ENCODE peak calls at places on chromosomes 12 and 14, in ten cellular contexts. One of them, this sample, is unnamed.

GRCh38 chr14:69170848-69171247 is 17.9 kb upstream of the DCAF5 start:
- DNase-seq in right atrium auricular region: no peak
- DNase-seq in type B pancreatic cell: no peak
- DNase-seq in Calu3: no peak
- DNase-seq in AG09319: no peak
- DNase-seq in fibroblast of mammary gland: no peak
- DNase-seq in HFF-Myc: no peak
- DNase-seq in PC-3: peak; percentile 50
- DNase-seq in LNCaP clone FGC: no peak
- DNase-seq in endothelial cell: no peak
- DNase-seq in this sample: peak; percentile 18

GRCh38 chr14:89540830-89541470 is 123.9 kb upstream of the FOXN3 start:
- DNase-seq in endothelial cell: no peak
- DNase-seq in Calu3: no peak
- DNase-seq in AG09319: no peak
- DNase-seq in PC-3: peak; percentile 72
- DNase-seq in HFF-Myc: peak; percentile 35
- DNase-seq in type B pancreatic cell: no peak
- DNase-seq in fibroblast of mammary gland: peak; percentile 84
- DNase-seq in LNCaP clone FGC: no peak
- DNase-seq in right atrium auricular region: no peak
- DNase-seq in this sample: peak; percentile 29

GRCh38 chr14:25400607-25401206 is 350.8 kb upstream of the STXBP6 start:
- DNase-seq in PC-3: peak; percentile 64
- DNase-seq in Calu3: peak; percentile 40
- DNase-seq in type B pancreatic cell: no peak
- DNase-seq in fibroblast of mammary gland: peak; percentile 58
- DNase-seq in LNCaP clone FGC: no peak
- DNase-seq in HFF-Myc: peak; percentile 30
- DNase-seq in right atrium auricular region: peak; percentile 72
- DNase-seq in AG09319: no peak
- DNase-seq in endothelial cell: peak; percentile 57
- DNase-seq in this sample: peak; percentile 1

GRCh38 chr12:56677680-56678079 is 10.4 kb downstream of the PTGES3 start:
- DNase-seq in fibroblast of mammary gland: no peak
- DNase-seq in endothelial cell: no peak
- DNase-seq in right atrium auricular region: peak; percentile 16
- DNase-seq in LNCaP clone FGC: no peak
- DNase-seq in HFF-Myc: no peak
- DNase-seq in PC-3: no peak
- DNase-seq in type B pancreatic cell: no peak
- DNase-seq in Calu3: no peak
- DNase-seq in AG09319: no peak
- DNase-seq in this sample: no peak

GRCh38 chr14:38882533-38882932 is 220.5 kb downstream of the SEC23A start:
- DNase-seq in endothelial cell: no peak
- DNase-seq in Calu3: no peak
- DNase-seq in HFF-Myc: peak; percentile 11
- DNase-seq in fibroblast of mammary gland: peak; percentile 27
- DNase-seq in type B pancreatic cell: no peak
- DNase-seq in PC-3: peak; percentile 43
- DNase-seq in AG09319: no peak
- DNase-seq in LNCaP clone FGC: no peak
- DNase-seq in right atrium auricular region: no peak
- DNase-seq in this sample: no peak

GRCh38 chr12:66288121-66288520 is 14.2 kb upstream of the HELB start:
- DNase-seq in right atrium auricular region: no peak
- DNase-seq in HFF-Myc: no peak
- DNase-seq in endothelial cell: no peak
- DNase-seq in Calu3: no peak
- DNase-seq in type B pancreatic cell: no peak
- DNase-seq in AG09319: no peak
- DNase-seq in fibroblast of mammary gland: no peak
- DNase-seq in PC-3: no peak
- DNase-seq in LNCaP clone FGC: no peak
- DNase-seq in this sample: no peak

GRCh38 chr14:76011959-76012802 is 26.6 kb downstream of the IFT43 start:
- DNase-seq in right atrium auricular region: no peak
- DNase-seq in PC-3: no peak
- DNase-seq in AG09319: no peak
- DNase-seq in endothelial cell: no peak
- DNase-seq in Calu3: no peak
- DNase-seq in type B pancreatic cell: no peak
- DNase-seq in LNCaP clone FGC: no peak
- DNase-seq in fibroblast of mammary gland: no peak
- DNase-seq in HFF-Myc: no peak
- DNase-seq in this sample: no peak

GRCh38 chr12:116885496-116885895 is 4.3 kb upstream of the HRK start:
- DNase-seq in fibroblast of mammary gland: no peak
- DNase-seq in LNCaP clone FGC: no peak
- DNase-seq in AG09319: no peak
- DNase-seq in right atrium auricular region: no peak
- DNase-seq in Calu3: no peak
- DNase-seq in endothelial cell: no peak
- DNase-seq in type B pancreatic cell: no peak
- DNase-seq in PC-3: no peak
- DNase-seq in HFF-Myc: no peak
- DNase-seq in this sample: no peak

GRCh38 chr14:101956179-101956885 is 8.0 kb upstream of the DYNC1H1 start:
- DNase-seq in HFF-Myc: no peak
- DNase-seq in LNCaP clone FGC: no peak
- DNase-seq in right atrium auricular region: no peak
- DNase-seq in type B pancreatic cell: no peak
- DNase-seq in AG09319: no peak
- DNase-seq in fibroblast of mammary gland: no peak
- DNase-seq in Calu3: no peak
- DNase-seq in PC-3: no peak
- DNase-seq in endothelial cell: no peak
- DNase-seq in this sample: no peak

GRCh38 chr12:106585862-106586534 is 3.2 kb downstream of the RFX4 start:
- DNase-seq in type B pancreatic cell: no peak
- DNase-seq in Calu3: peak; percentile 41
- DNase-seq in HFF-Myc: no peak
- DNase-seq in PC-3: no peak
- DNase-seq in AG09319: no peak
- DNase-seq in LNCaP clone FGC: no peak
- DNase-seq in right atrium auricular region: no peak
- DNase-seq in fibroblast of mammary gland: no peak
- DNase-seq in endothelial cell: peak; percentile 41
- DNase-seq in this sample: no peak

GRCh38 chr12:49741882-49742620 is 694 bp downstream of the TMBIM6 start:
- DNase-seq in type B pancreatic cell: peak; percentile 82
- DNase-seq in HFF-Myc: no peak
- DNase-seq in PC-3: peak; percentile 79
- DNase-seq in right atrium auricular region: peak; percentile 93
- DNase-seq in Calu3: peak; percentile 81
- DNase-seq in LNCaP clone FGC: peak; percentile 71
- DNase-seq in fibroblast of mammary gland: peak; percentile 85
- DNase-seq in AG09319: peak; percentile 78
- DNase-seq in endothelial cell: peak; percentile 73
- DNase-seq in this sample: peak; percentile 87

GRCh38 chr12:49744363-49744885 is 3.1 kb downstream of the TMBIM6 start:
- DNase-seq in endothelial cell: no peak
- DNase-seq in Calu3: no peak
- DNase-seq in PC-3: no peak
- DNase-seq in LNCaP clone FGC: no peak
- DNase-seq in AG09319: no peak
- DNase-seq in type B pancreatic cell: no peak
- DNase-seq in right atrium auricular region: no peak
- DNase-seq in HFF-Myc: no peak
- DNase-seq in fibroblast of mammary gland: no peak
- DNase-seq in this sample: no peak

GRCh38 chr12:49740930-49741881 is at the start of gene TMBIM6:
- DNase-seq in fibroblast of mammary gland: peak; percentile 100
- DNase-seq in PC-3: peak; percentile 100
- DNase-seq in right atrium auricular region: peak; percentile 100
- DNase-seq in AG09319: peak; percentile 100
- DNase-seq in HFF-Myc: peak; percentile 100
- DNase-seq in LNCaP clone FGC: peak; percentile 100
- DNase-seq in type B pancreatic cell: peak; percentile 96
- DNase-seq in Calu3: peak; percentile 95
- DNase-seq in endothelial cell: peak; percentile 97
- DNase-seq in this sample: peak; percentile 100
- TF ChIP-seq CTCF in fibroblast of mammary gland: peak; percentile 85
- TF ChIP-seq CTCF in PC-3: peak; percentile 88
- TF ChIP-seq CTCF in right atrium auricular region: peak; percentile 93
- TF ChIP-seq CTCF in AG09319: peak; percentile 98
- TF ChIP-seq CTCF in HFF-Myc: peak; percentile 92
- TF ChIP-seq CTCF in LNCaP clone FGC: peak; percentile 89
- TF ChIP-seq CTCF in type B pancreatic cell: peak; percentile 96
- TF ChIP-seq CTCF in Calu3: peak; percentile 72
- TF ChIP-seq CTCF in endothelial cell: peak; percentile 86
- TF ChIP-seq CTCF in this sample: peak; percentile 79

DNA sequence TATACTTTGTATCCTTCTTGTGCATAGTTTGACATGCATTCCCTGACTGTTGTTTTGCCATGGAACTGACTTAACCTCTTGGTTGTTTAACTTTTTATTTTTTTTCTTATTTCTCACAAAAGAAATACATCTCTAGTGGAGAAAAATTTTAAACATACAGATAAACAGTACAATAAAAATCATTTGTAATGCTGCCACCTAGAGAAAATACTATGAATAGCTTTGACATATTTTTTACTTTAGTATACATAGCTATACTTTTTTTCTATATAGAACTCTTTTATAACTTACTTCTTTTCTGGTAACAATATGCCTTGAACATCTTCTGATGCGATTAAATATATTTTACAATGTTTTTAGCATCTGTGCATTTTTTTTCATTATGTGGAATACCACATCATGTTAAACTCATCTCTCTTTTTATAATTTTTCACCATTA is 184.5 kb downstream of the AKAP6 start:
- DNase-seq in endothelial cell: no peak
- DNase-seq in fibroblast of mammary gland: peak; percentile 21
- DNase-seq in PC-3: peak; percentile 49
- DNase-seq in HFF-Myc: no peak
- DNase-seq in LNCaP clone FGC: no peak
- DNase-seq in Calu3: no peak
- DNase-seq in AG09319: no peak
- DNase-seq in type B pancreatic cell: no peak
- DNase-seq in right atrium auricular region: no peak
- DNase-seq in this sample: peak; percentile 10
- TF ChIP-seq CTCF in endothelial cell: peak; percentile 59
- TF ChIP-seq CTCF in fibroblast of mammary gland: peak; percentile 29
- TF ChIP-seq CTCF in PC-3: peak; percentile 77
- TF ChIP-seq CTCF in HFF-Myc: no peak
- TF ChIP-seq CTCF in LNCaP clone FGC: peak; percentile 40
- TF ChIP-seq CTCF in Calu3: no peak
- TF ChIP-seq CTCF in AG09319: peak; percentile 38
- TF ChIP-seq CTCF in type B pancreatic cell: peak; percentile 73
- TF ChIP-seq CTCF in right atrium auricular region: peak; percentile 42
- TF ChIP-seq CTCF in this sample: peak; percentile 39

GRCh38 chr12:45674583-45674982 is 54.9 kb upstream of the ARID2 start:
- DNase-seq in PC-3: peak; percentile 98
- DNase-seq in Calu3: peak; percentile 59
- DNase-seq in right atrium auricular region: no peak
- DNase-seq in type B pancreatic cell: no peak
- DNase-seq in HFF-Myc: peak; percentile 77
- DNase-seq in LNCaP clone FGC: no peak
- DNase-seq in AG09319: peak; percentile 16
- DNase-seq in fibroblast of mammary gland: peak; percentile 79
- DNase-seq in endothelial cell: no peak
- DNase-seq in this sample: peak; percentile 92
- TF ChIP-seq CTCF in PC-3: no peak
- TF ChIP-seq CTCF in Calu3: no peak
- TF ChIP-seq CTCF in right atrium auricular region: no peak
- TF ChIP-seq CTCF in type B pancreatic cell: no peak
- TF ChIP-seq CTCF in HFF-Myc: no peak
- TF ChIP-seq CTCF in LNCaP clone FGC: no peak
- TF ChIP-seq CTCF in AG09319: no peak
- TF ChIP-seq CTCF in fibroblast of mammary gland: no peak
- TF ChIP-seq CTCF in endothelial cell: no peak
- TF ChIP-seq CTCF in this sample: no peak

GRCh38 chr12:96400631-96401060 is 407 bp upstream of the CDK17 start:
- DNase-seq in endothelial cell: no peak
- DNase-seq in AG09319: no peak
- DNase-seq in right atrium auricular region: no peak
- DNase-seq in Calu3: no peak
- DNase-seq in type B pancreatic cell: no peak
- DNase-seq in HFF-Myc: no peak
- DNase-seq in PC-3: peak; percentile 37
- DNase-seq in LNCaP clone FGC: no peak
- DNase-seq in fibroblast of mammary gland: peak; percentile 44
- DNase-seq in this sample: peak; percentile 54

GRCh38 chr12:96399081-96399918 is 939 bp downstream of the CDK17 start:
- DNase-seq in right atrium auricular region: peak; percentile 82
- DNase-seq in type B pancreatic cell: peak; percentile 73
- DNase-seq in Calu3: peak; percentile 69
- DNase-seq in fibroblast of mammary gland: peak; percentile 75
- DNase-seq in LNCaP clone FGC: no peak
- DNase-seq in endothelial cell: peak; percentile 57
- DNase-seq in AG09319: no peak
- DNase-seq in PC-3: peak; percentile 52
- DNase-seq in HFF-Myc: no peak
- DNase-seq in this sample: peak; percentile 56

GRCh38 chr12:96399919-96400630 is at the start of gene CDK17:
- DNase-seq in right atrium auricular region: peak; percentile 85
- DNase-seq in fibroblast of mammary gland: peak; percentile 80
- DNase-seq in type B pancreatic cell: peak; percentile 86
- DNase-seq in PC-3: peak; percentile 77
- DNase-seq in Calu3: peak; percentile 88
- DNase-seq in LNCaP clone FGC: no peak
- DNase-seq in HFF-Myc: no peak
- DNase-seq in AG09319: peak; percentile 61
- DNase-seq in endothelial cell: peak; percentile 88
- DNase-seq in this sample: peak; percentile 82

GRCh38 chr12:96402061-96402460 is 1.8 kb upstream of the CDK17 start:
- DNase-seq in LNCaP clone FGC: no peak
- DNase-seq in PC-3: no peak
- DNase-seq in Calu3: no peak
- DNase-seq in type B pancreatic cell: no peak
- DNase-seq in fibroblast of mammary gland: no peak
- DNase-seq in endothelial cell: no peak
- DNase-seq in HFF-Myc: no peak
- DNase-seq in right atrium auricular region: no peak
- DNase-seq in AG09319: no peak
- DNase-seq in this sample: no peak

DNA sequence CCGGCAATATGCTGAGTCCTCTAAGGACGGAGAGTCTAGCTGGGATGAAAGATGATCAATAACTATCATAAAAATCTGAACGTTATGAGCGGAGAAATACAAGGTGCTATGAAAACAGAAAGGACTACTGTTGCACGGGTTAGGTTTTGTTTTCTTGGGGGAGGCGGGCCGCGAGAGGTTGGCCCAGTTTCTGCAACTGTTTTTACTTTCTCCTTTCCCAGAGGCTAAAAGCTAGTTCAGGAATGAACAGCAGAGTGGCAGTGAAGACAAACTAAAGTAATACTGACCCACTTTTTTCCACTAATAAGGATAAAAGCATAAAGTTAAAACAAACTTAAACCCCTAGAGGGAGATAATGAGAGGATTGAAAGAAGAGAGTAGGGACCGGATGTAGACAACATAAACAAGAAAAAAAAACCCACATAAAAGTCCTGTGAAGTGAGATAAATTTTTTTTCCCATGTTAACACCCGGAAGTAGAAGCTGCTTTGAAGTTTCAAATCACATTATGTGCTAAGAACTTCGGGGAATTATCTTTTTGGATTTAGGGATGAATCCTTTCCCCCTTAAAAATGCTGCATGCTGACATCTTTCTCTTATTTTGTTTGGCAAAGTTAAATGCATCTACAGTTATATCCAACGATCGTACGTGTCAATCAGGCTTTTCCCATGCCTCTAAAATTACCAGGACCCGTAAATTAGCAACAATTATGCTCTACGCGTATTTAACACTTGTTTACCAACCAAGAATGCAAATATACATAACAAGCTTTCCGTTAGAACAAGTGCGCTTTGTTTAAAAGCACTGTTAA is 1.0 kb upstream of the CDK17 start:
- DNase-seq in type B pancreatic cell: no peak
- DNase-seq in HFF-Myc: peak; percentile 76
- DNase-seq in fibroblast of mammary gland: peak; percentile 89
- DNase-seq in PC-3: peak; percentile 81
- DNase-seq in right atrium auricular region: no peak
- DNase-seq in AG09319: no peak
- DNase-seq in Calu3: peak; percentile 9
- DNase-seq in endothelial cell: peak; percentile 8
- DNase-seq in LNCaP clone FGC: no peak
- DNase-seq in this sample: peak; percentile 72
- TF ChIP-seq CTCF in type B pancreatic cell: peak; percentile 65
- TF ChIP-seq CTCF in HFF-Myc: peak; percentile 31
- TF ChIP-seq CTCF in fibroblast of mammary gland: peak; percentile 51
- TF ChIP-seq CTCF in PC-3: peak; percentile 73
- TF ChIP-seq CTCF in right atrium auricular region: no peak
- TF ChIP-seq CTCF in AG09319: peak; percentile 38
- TF ChIP-seq CTCF in Calu3: peak; percentile 16
- TF ChIP-seq CTCF in endothelial cell: no peak
- TF ChIP-seq CTCF in LNCaP clone FGC: peak; percentile 12
- TF ChIP-seq CTCF in this sample: peak; percentile 16

This sample was measured in MCF 10A.